ENCODE peak calls at places on chromosomes 7 and 10, in nine cellular contexts. I, G, L, F, T, P, U, Y and B are unnamed samples.

GRCh38 chr7:135322571-135323340 is 89.1 kb downstream of the STRA8 start:
- DNase-seq in I (no peak), T (no peak), L (no peak), U (no peak), Y (no peak), P (no peak), F (no peak), G (no peak), B (no peak)

GRCh38 chr10:71840177-71840711 is 10.8 kb downstream of the PSAP start:
- DNase-seq in P (peak), U (peak), L (no peak), T (no peak), F (peak), Y (no peak), I (peak), G (peak), B (peak)

GRCh38 chr7:105680505-105681187 is 99.4 kb upstream of the EFCAB10 start:
- DNase-seq in U (no peak), P (no peak), T (no peak), I (no peak), G (no peak), F (no peak), L (no peak), Y (no peak), B (no peak)

GRCh38 chr10:36534471-36535002 is 590.9 kb upstream of the ANKRD30A start:
- DNase-seq in T (no peak), G (peak), I (no peak), U (peak), F (peak), L (no peak), Y (peak), P (no peak), B (no peak)

GRCh38 chr10:132417957-132418441 is 21.0 kb downstream of the PWWP2B start:
- DNase-seq in Y (peak), U (no peak), G (no peak), P (no peak), F (no peak), L (no peak), T (no peak), I (no peak), B (no peak)

GRCh38 chr10:115093286-115093775 is at the start of gene ATRNL1:
- DNase-seq in Y (no peak), L (no peak), I (peak), T (no peak), P (no peak), U (no peak), G (peak), F (no peak), B (peak)

GRCh38 chr7:155911471-155912105 is 99.3 kb upstream of the SHH start:
- DNase-seq in G (no peak), U (no peak), F (no peak), P (no peak), I (no peak), T (no peak), L (no peak), Y (no peak), B (no peak)

GRCh38 chr10:22437620-22438588 is 92.6 kb downstream of the SPAG6 start:
- DNase-seq in T (no peak), L (no peak), F (no peak), U (peak), P (no peak), Y (peak), G (peak), I (no peak), B (no peak)

GRCh38 chr10:3825244-3825643 is 40.2 kb upstream of the KLF6 start:
- DNase-seq in P (no peak), F (no peak), I (no peak), L (no peak), Y (no peak), T (no peak), G (peak), U (no peak), B (no peak)

GRCh38 chr7:3164363-3164762 is 120.7 kb upstream of the CARD11 start:
- DNase-seq in I (no peak), L (no peak), T (no peak), F (no peak), Y (no peak), G (no peak), U (no peak), P (no peak), B (no peak)

GRCh38 chr7:90111-91063 is 102.0 kb upstream of the FAM20C start:
- DNase-seq in P (no peak), Y (no peak), U (no peak), F (no peak), G (peak), I (no peak), T (no peak), L (no peak), B (no peak)

GRCh38 chr7:70698219-70698832 is 433.6 kb upstream of the GALNT17 start:
- DNase-seq in P (no peak), F (peak), U (peak), L (no peak), T (no peak), G (peak), I (peak), Y (no peak), B (peak)

GRCh38 chr10:98104125-98104524 is 30.3 kb upstream of the R3HCC1L start:
- DNase-seq in L (no peak), G (no peak), U (no peak), P (no peak), I (no peak), T (no peak), F (no peak), Y (no peak), B (no peak)

GRCh38 chr7:26305048-26305868 is 13.6 kb downstream of the SNX10 start:
- DNase-seq in Y (no peak), U (no peak), T (no peak), I (no peak), G (no peak), F (no peak), L (no peak), P (no peak), B (no peak)

GRCh38 chr10:49164587-49165188 is 23.5 kb downstream of the TMEM273 start:
- DNase-seq in T (no peak), F (no peak), L (no peak), G (peak), U (no peak), Y (no peak), I (no peak), P (peak), B (peak)

GRCh38 chr7:158745057-158745715 is 40.6 kb upstream of the NCAPG2 start:
- DNase-seq in Y (no peak), G (no peak), P (no peak), F (no peak), I (no peak), U (no peak), L (no peak), T (no peak), B (no peak)

GRCh38 chr10:14414901-14415300 is 84.2 kb upstream of the FRMD4A start:
- DNase-seq in G (peak), I (no peak), T (no peak), L (no peak), Y (no peak), P (no peak), U (no peak), F (no peak), B (no peak)

GRCh38 chr10:63164045-63164722 is 31.1 kb downstream of the NRBF2 start:
- DNase-seq in Y (no peak), G (no peak), F (no peak), I (no peak), P (peak), T (no peak), L (no peak), U (no peak), B (no peak)

GRCh38 chr7:1065263-1066260 is 21.2 kb downstream of the GPR146 start:
- DNase-seq in L (no peak), T (peak), U (no peak), I (peak), Y (peak), G (peak), F (peak), P (peak), B (peak)

GRCh38 chr7:4800926-4801838 is 25.8 kb downstream of the AP5Z1 start:
- DNase-seq in U (no peak), G (no peak), I (no peak), T (no peak), Y (no peak), F (no peak), P (no peak), L (no peak), B (no peak)

GRCh38 chr10:188546-188945 is 53.3 kb downstream of the ZMYND11 start:
- DNase-seq in U (no peak), P (no peak), I (no peak), L (no peak), T (no peak), Y (no peak), F (no peak), G (no peak), B (no peak)